ENCODE peak calls at places on chromosomes 16 and 17, in nine cellular contexts. One of them, this sample, is unnamed.

GRCh38 chr16:81432899-81433560 is 11.6 kb upstream of the CMIP start:
- DNase-seq in ELR: no peak
- DNase-seq in MCF 10A: no peak
- DNase-seq in AG08396: no peak
- DNase-seq in H54: no peak
- DNase-seq in lower lobe of right lung: no peak
- DNase-seq in frontal cortex: no peak
- DNase-seq in transverse colon: no peak
- DNase-seq in AG04450: no peak
- DNase-seq in this sample: no peak

GRCh38 chr17:21686165-21687015 is 5.9 kb upstream of the KCNJ18 start:
- DNase-seq in transverse colon: no peak
- DNase-seq in AG08396: no peak
- DNase-seq in MCF 10A: no peak
- DNase-seq in lower lobe of right lung: no peak
- DNase-seq in frontal cortex: no peak
- DNase-seq in H54: no peak
- DNase-seq in ELR: no peak
- DNase-seq in AG04450: no peak
- DNase-seq in this sample: no peak

GRCh38 chr16:75080205-75081029 is 36.2 kb downstream of the LDHD start:
- DNase-seq in AG08396: peak
- DNase-seq in ELR: peak
- DNase-seq in H54: peak
- DNase-seq in lower lobe of right lung: no peak
- DNase-seq in frontal cortex: no peak
- DNase-seq in MCF 10A: no peak
- DNase-seq in AG04450: peak
- DNase-seq in transverse colon: no peak
- DNase-seq in this sample: peak

GRCh38 chr17:72405662-72406230 is 284.9 kb downstream of the SOX9 start:
- DNase-seq in transverse colon: no peak
- DNase-seq in AG08396: no peak
- DNase-seq in ELR: no peak
- DNase-seq in AG04450: no peak
- DNase-seq in lower lobe of right lung: no peak
- DNase-seq in frontal cortex: no peak
- DNase-seq in H54: no peak
- DNase-seq in MCF 10A: no peak
- DNase-seq in this sample: no peak

GRCh38 chr17:74513987-74514631 is 17.2 kb downstream of the CD300LB start:
- DNase-seq in AG04450: no peak
- DNase-seq in H54: no peak
- DNase-seq in transverse colon: no peak
- DNase-seq in ELR: peak
- DNase-seq in frontal cortex: no peak
- DNase-seq in MCF 10A: peak
- DNase-seq in lower lobe of right lung: no peak
- DNase-seq in AG08396: no peak
- DNase-seq in this sample: peak

GRCh38 chr17:78790552-78790951 is 8.5 kb upstream of the CYTH1 start:
- DNase-seq in MCF 10A: no peak
- DNase-seq in frontal cortex: no peak
- DNase-seq in transverse colon: no peak
- DNase-seq in lower lobe of right lung: peak
- DNase-seq in AG08396: no peak
- DNase-seq in AG04450: no peak
- DNase-seq in ELR: no peak
- DNase-seq in H54: no peak
- DNase-seq in this sample: no peak

GRCh38 chr17:44010966-44011647 is 3.7 kb downstream of the TMEM101 start:
- DNase-seq in AG08396: peak
- DNase-seq in AG04450: peak
- DNase-seq in ELR: no peak
- DNase-seq in lower lobe of right lung: no peak
- DNase-seq in MCF 10A: no peak
- DNase-seq in frontal cortex: no peak
- DNase-seq in H54: no peak
- DNase-seq in transverse colon: no peak
- DNase-seq in this sample: no peak

GRCh38 chr17:76519048-76519614 is 17.9 kb upstream of the RHBDF2 start:
- DNase-seq in H54: no peak
- DNase-seq in frontal cortex: no peak
- DNase-seq in AG08396: no peak
- DNase-seq in transverse colon: no peak
- DNase-seq in AG04450: no peak
- DNase-seq in lower lobe of right lung: no peak
- DNase-seq in ELR: no peak
- DNase-seq in MCF 10A: no peak
- DNase-seq in this sample: no peak

GRCh38 chr17:17935321-17936271 is 36.6 kb downstream of the TOM1L2 start:
- DNase-seq in AG08396: peak
- DNase-seq in lower lobe of right lung: peak
- DNase-seq in MCF 10A: peak
- DNase-seq in H54: peak
- DNase-seq in transverse colon: peak
- DNase-seq in frontal cortex: no peak
- DNase-seq in AG04450: peak
- DNase-seq in ELR: peak
- DNase-seq in this sample: peak

GRCh38 chr16:23466162-23466885 is 13.3 kb upstream of the COG7 start:
- DNase-seq in transverse colon: no peak
- DNase-seq in lower lobe of right lung: no peak
- DNase-seq in AG08396: peak
- DNase-seq in H54: peak
- DNase-seq in MCF 10A: peak
- DNase-seq in AG04450: peak
- DNase-seq in ELR: peak
- DNase-seq in frontal cortex: no peak
- DNase-seq in this sample: peak

GRCh38 chr17:83156408-83156807 is 77.0 kb downstream of the METRNL start:
- DNase-seq in AG04450: no peak
- DNase-seq in lower lobe of right lung: no peak
- DNase-seq in transverse colon: no peak
- DNase-seq in H54: no peak
- DNase-seq in AG08396: no peak
- DNase-seq in MCF 10A: no peak
- DNase-seq in ELR: no peak
- DNase-seq in frontal cortex: no peak
- DNase-seq in this sample: no peak

GRCh38 chr17:74752822-74753401 is 4.5 kb downstream of the NHERF1 start:
- DNase-seq in H54: no peak
- DNase-seq in AG08396: no peak
- DNase-seq in MCF 10A: no peak
- DNase-seq in AG04450: no peak
- DNase-seq in lower lobe of right lung: no peak
- DNase-seq in transverse colon: peak
- DNase-seq in ELR: no peak
- DNase-seq in frontal cortex: no peak
- DNase-seq in this sample: no peak

GRCh38 chr17:15945493-15946209 is 721 bp downstream of the ADORA2B start:
- DNase-seq in lower lobe of right lung: peak
- DNase-seq in MCF 10A: peak
- DNase-seq in transverse colon: peak
- DNase-seq in AG08396: peak
- DNase-seq in AG04450: no peak
- DNase-seq in ELR: peak
- DNase-seq in frontal cortex: no peak
- DNase-seq in H54: no peak
- DNase-seq in this sample: no peak

GRCh38 chr17:29617125-29617480 is 5.6 kb downstream of the CORO6 start:
- DNase-seq in lower lobe of right lung: peak
- DNase-seq in ELR: peak
- DNase-seq in frontal cortex: peak
- DNase-seq in H54: no peak
- DNase-seq in MCF 10A: no peak
- DNase-seq in AG04450: no peak
- DNase-seq in AG08396: peak
- DNase-seq in transverse colon: peak
- DNase-seq in this sample: peak

GRCh38 chr16:88494335-88495154 is 41.5 kb downstream of the ZFPM1 start:
- DNase-seq in MCF 10A: no peak
- DNase-seq in transverse colon: no peak
- DNase-seq in AG08396: no peak
- DNase-seq in H54: no peak
- DNase-seq in lower lobe of right lung: no peak
- DNase-seq in frontal cortex: no peak
- DNase-seq in AG04450: no peak
- DNase-seq in ELR: no peak
- DNase-seq in this sample: no peak

GRCh38 chr17:77164483-77165030 is 23.8 kb downstream of the SEC14L1 start:
- DNase-seq in ELR: peak
- DNase-seq in MCF 10A: no peak
- DNase-seq in H54: no peak
- DNase-seq in lower lobe of right lung: no peak
- DNase-seq in frontal cortex: no peak
- DNase-seq in AG08396: no peak
- DNase-seq in transverse colon: no peak
- DNase-seq in AG04450: no peak
- DNase-seq in this sample: no peak

GRCh38 chr16:68126395-68126794 is 41.2 kb downstream of the NFATC3 start:
- DNase-seq in frontal cortex: no peak
- DNase-seq in lower lobe of right lung: no peak
- DNase-seq in transverse colon: no peak
- DNase-seq in ELR: no peak
- DNase-seq in AG08396: no peak
- DNase-seq in MCF 10A: no peak
- DNase-seq in AG04450: no peak
- DNase-seq in H54: no peak
- DNase-seq in this sample: no peak

GRCh38 chr16:78523212-78523995 is 423.9 kb downstream of the WWOX start:
- DNase-seq in transverse colon: no peak
- DNase-seq in ELR: no peak
- DNase-seq in MCF 10A: no peak
- DNase-seq in H54: no peak
- DNase-seq in frontal cortex: no peak
- DNase-seq in AG04450: no peak
- DNase-seq in lower lobe of right lung: no peak
- DNase-seq in AG08396: no peak
- DNase-seq in this sample: no peak

GRCh38 chr16:3007957-3008748 is 4.6 kb upstream of the CLDN9 start:
- DNase-seq in ELR: no peak
- DNase-seq in AG08396: no peak
- DNase-seq in transverse colon: no peak
- DNase-seq in AG04450: no peak
- DNase-seq in frontal cortex: no peak
- DNase-seq in MCF 10A: no peak
- DNase-seq in H54: no peak
- DNase-seq in lower lobe of right lung: peak
- DNase-seq in this sample: no peak

GRCh38 chr17:28188841-28189263 is 130.1 kb upstream of the TMEM97 start:
- DNase-seq in lower lobe of right lung: no peak
- DNase-seq in H54: no peak
- DNase-seq in transverse colon: no peak
- DNase-seq in ELR: no peak
- DNase-seq in frontal cortex: no peak
- DNase-seq in AG08396: no peak
- DNase-seq in AG04450: peak
- DNase-seq in MCF 10A: no peak
- DNase-seq in this sample: peak

GRCh38 chr17:2901582-2901981 is 105.3 kb downstream of the RAP1GAP2 start:
- DNase-seq in MCF 10A: no peak
- DNase-seq in lower lobe of right lung: no peak
- DNase-seq in AG04450: no peak
- DNase-seq in H54: no peak
- DNase-seq in transverse colon: no peak
- DNase-seq in frontal cortex: no peak
- DNase-seq in AG08396: no peak
- DNase-seq in ELR: no peak
- DNase-seq in this sample: no peak

GRCh38 chr17:78741644-78742284 is 40.3 kb downstream of the CYTH1 start:
- DNase-seq in MCF 10A: no peak
- DNase-seq in frontal cortex: no peak
- DNase-seq in H54: no peak
- DNase-seq in ELR: no peak
- DNase-seq in AG08396: no peak
- DNase-seq in lower lobe of right lung: no peak
- DNase-seq in transverse colon: no peak
- DNase-seq in AG04450: no peak
- DNase-seq in this sample: no peak

GRCh38 chr16:74736531-74737157 is 36.0 kb upstream of the MLKL start:
- DNase-seq in transverse colon: no peak
- DNase-seq in frontal cortex: no peak
- DNase-seq in MCF 10A: no peak
- DNase-seq in AG04450: no peak
- DNase-seq in ELR: peak
- DNase-seq in AG08396: no peak
- DNase-seq in H54: no peak
- DNase-seq in lower lobe of right lung: no peak
- DNase-seq in this sample: peak

GRCh38 chr16:57747091-57747490 is 11.5 kb downstream of the KATNB1 start:
- DNase-seq in AG04450: no peak
- DNase-seq in AG08396: no peak
- DNase-seq in transverse colon: no peak
- DNase-seq in frontal cortex: no peak
- DNase-seq in lower lobe of right lung: peak
- DNase-seq in H54: no peak
- DNase-seq in ELR: no peak
- DNase-seq in MCF 10A: no peak
- DNase-seq in this sample: no peak

GRCh38 chr17:51860934-51861561 is 297.5 kb downstream of the CA10 start:
- DNase-seq in transverse colon: peak
- DNase-seq in AG04450: no peak
- DNase-seq in ELR: peak
- DNase-seq in frontal cortex: peak
- DNase-seq in lower lobe of right lung: no peak
- DNase-seq in H54: peak
- DNase-seq in AG08396: no peak
- DNase-seq in MCF 10A: peak
- DNase-seq in this sample: peak

GRCh38 chr16:51542856-51543510 is 391.9 kb upstream of the SALL1 start:
- DNase-seq in H54: no peak
- DNase-seq in MCF 10A: no peak
- DNase-seq in AG04450: no peak
- DNase-seq in lower lobe of right lung: no peak
- DNase-seq in AG08396: no peak
- DNase-seq in frontal cortex: no peak
- DNase-seq in transverse colon: no peak
- DNase-seq in ELR: no peak
- DNase-seq in this sample: no peak

GRCh38 chr17:30256756-30257506 is 21.4 kb upstream of the SLC6A4 start:
- DNase-seq in H54: no peak
- DNase-seq in MCF 10A: no peak
- DNase-seq in frontal cortex: no peak
- DNase-seq in transverse colon: no peak
- DNase-seq in lower lobe of right lung: no peak
- DNase-seq in ELR: peak
- DNase-seq in AG08396: no peak
- DNase-seq in AG04450: no peak
- DNase-seq in this sample: no peak

GRCh38 chr16:76222853-76223252 is 54.3 kb upstream of the CNTNAP4 start:
- DNase-seq in lower lobe of right lung: no peak
- DNase-seq in transverse colon: no peak
- DNase-seq in frontal cortex: no peak
- DNase-seq in MCF 10A: peak
- DNase-seq in AG08396: no peak
- DNase-seq in AG04450: no peak
- DNase-seq in ELR: no peak
- DNase-seq in H54: no peak
- DNase-seq in this sample: no peak

GRCh38 chr17:38464251-38464722 is 36.0 kb downstream of the ARHGAP23 start:
- DNase-seq in AG08396: no peak
- DNase-seq in AG04450: no peak
- DNase-seq in MCF 10A: peak
- DNase-seq in H54: no peak
- DNase-seq in lower lobe of right lung: no peak
- DNase-seq in ELR: no peak
- DNase-seq in transverse colon: no peak
- DNase-seq in frontal cortex: peak
- DNase-seq in this sample: no peak

GRCh38 chr17:5592382-5592781 is 8.1 kb upstream of the NLRP1 start:
- DNase-seq in frontal cortex: peak
- DNase-seq in lower lobe of right lung: no peak
- DNase-seq in AG08396: peak
- DNase-seq in transverse colon: no peak
- DNase-seq in MCF 10A: peak
- DNase-seq in H54: no peak
- DNase-seq in AG04450: peak
- DNase-seq in ELR: peak
- DNase-seq in this sample: peak

GRCh38 chr16:3573146-3573815 is 3.9 kb downstream of the NLRC3 start:
- DNase-seq in transverse colon: no peak
- DNase-seq in AG08396: no peak
- DNase-seq in H54: no peak
- DNase-seq in lower lobe of right lung: no peak
- DNase-seq in ELR: no peak
- DNase-seq in MCF 10A: no peak
- DNase-seq in frontal cortex: no peak
- DNase-seq in AG04450: no peak
- DNase-seq in this sample: no peak

This sample was measured in PC-3.